ENCODE peak calls at places on chromosome 7, in five cellular contexts. O is H9, F is SJSA1, T is right lobe of liver, S is GM12892. C is an unnamed sample.

GRCh38 chr7:149860821-149861727 is 12.7 kb upstream of the ATP6V0E2 start:
- DNase-seq in O (peak; percentile 82), F (no peak), T (no peak), S (no peak), C (peak; percentile 15)

GRCh38 chr7:50771120-50772002 is 11.3 kb downstream of the GRB10 start:
- DNase-seq in O (no peak), F (no peak), T (peak; percentile 67), S (no peak), C (no peak)

GRCh38 chr7:82319674-82320118 is 123.9 kb downstream of the CACNA2D1 start:
- DNase-seq in O (no peak), F (peak; percentile 69), T (no peak), S (no peak), C (no peak)

GRCh38 chr7:74070619-74070920 is 13.0 kb upstream of the LIMK1 start:
- DNase-seq in O (no peak), F (no peak), T (no peak), S (no peak), C (no peak)

GRCh38 chr7:50209461-50210161 is 94.9 kb upstream of the IKZF1 start:
- DNase-seq in O (no peak), F (no peak), T (no peak), S (no peak), C (no peak)

GRCh38 chr7:114409750-114410149 is 4.9 kb upstream of the FOXP2 start:
- DNase-seq in O (no peak), F (no peak), T (no peak), S (no peak), C (no peak)

GRCh38 chr7:17802056-17802455 is 138.2 kb downstream of the SNX13 start:
- DNase-seq in O (no peak), F (no peak), T (no peak), S (no peak), C (no peak)

GRCh38 chr7:3722396-3722846 is 421.4 kb downstream of the SDK1 start:
- DNase-seq in O (peak; percentile 93), F (no peak), T (no peak), S (no peak), C (peak; percentile 90)

GRCh38 chr7:128172151-128172550 is 68.9 kb upstream of the LEP start:
- DNase-seq in O (peak; percentile 36), F (peak; percentile 25), T (no peak), S (no peak), C (no peak)

GRCh38 chr7:119935418-119936025 is 337.5 kb upstream of the KCND2 start:
- DNase-seq in O (no peak), F (no peak), T (no peak), S (no peak), C (no peak)

GRCh38 chr7:144818516-144818915 is 17.3 kb downstream of the TPK1 start:
- DNase-seq in O (no peak), F (no peak), T (no peak), S (no peak), C (no peak)

C was measured in WERI-Rb-1.